ENCODE peak calls at places on chromosomes 12 and 14, in six cellular contexts. O is A549, P is GM12878, R is endothelial cell of umbilical vein, C is K562, A is HepG2. V is an unnamed sample.

GRCh38 chr14:70448633-70449032 is 3.3 kb upstream of the ADAM21 start:
- DNase-seq in O (no peak), A (peak), C (no peak), R (peak), P (no peak), V (peak)

GRCh38 chr14:99966912-99967311 is 98.3 kb upstream of the EVL start:
- DNase-seq in C (no peak), A (no peak), P (no peak), O (no peak), R (no peak), V (no peak)

GRCh38 chr12:17992002-17992656 is 97.9 kb downstream of the RERGL start:
- DNase-seq in R (peak), A (peak), C (peak), O (peak), P (peak), V (peak)

GRCh38 chr12:43060738-43061137 is 471.2 kb upstream of the PRICKLE1 start:
- DNase-seq in R (peak), A (no peak), C (no peak), O (no peak), P (no peak), V (no peak)

GRCh38 chr14:94036328-94037167 is 10.4 kb downstream of the OTUB2 start:
- DNase-seq in O (peak), A (peak), C (peak), R (peak), P (no peak), V (peak)

GRCh38 chr12:116559330-116560080 is at the start of gene MAP1LC3B2:
- DNase-seq in C (peak), A (peak), P (peak), O (no peak), R (no peak), V (peak)

GRCh38 chr12:15209782-15210181 is 11.4 kb downstream of the RERG start:
- DNase-seq in R (no peak), P (no peak), O (no peak), C (no peak), A (no peak), V (no peak)

GRCh38 chr12:6914246-6914947 is at the start of gene ENO2:
- DNase-seq in O (peak), P (no peak), C (peak), A (peak), R (peak), V (peak)

GRCh38 chr14:46596236-46596635 is 55.3 kb downstream of the RPL10L start:
- DNase-seq in A (no peak), O (no peak), R (peak), P (no peak), C (no peak), V (no peak)

GRCh38 chr12:17304503-17305347 is 698.8 kb upstream of the LMO3 start:
- DNase-seq in A (no peak), O (peak), P (no peak), C (no peak), R (no peak), V (peak)

GRCh38 chr12:124650912-124651311 is 83.5 kb upstream of the NCOR2 start:
- DNase-seq in R (no peak), O (no peak), P (no peak), A (no peak), C (no peak), V (no peak)

GRCh38 chr12:51971679-51972423 is 20.4 kb downstream of the ACVR1B start:
- DNase-seq in R (peak), C (no peak), O (no peak), A (no peak), P (no peak), V (peak)

GRCh38 chr14:74685054-74685453 is 27.8 kb downstream of the AREL1 start:
- DNase-seq in P (no peak), A (no peak), C (no peak), R (no peak), O (no peak), V (peak)

GRCh38 chr14:55026441-55026792 is 482 bp downstream of the WDHD1 start:
- DNase-seq in A (no peak), C (no peak), P (no peak), O (no peak), R (no peak), V (no peak)

GRCh38 chr12:53798575-53798974 is 46.8 kb upstream of the CISTR start:
- DNase-seq in P (no peak), O (peak), R (no peak), C (no peak), A (peak), V (peak)
- TF ChIP-seq MYC in P (no peak), O (no peak), R (no peak), C (no peak), A (no peak), V (no peak)

GRCh38 chr12:94205738-94206310 is 57.4 kb downstream of the PLXNC1 start:
- DNase-seq in O (no peak), P (no peak), R (no peak), A (no peak), C (no peak), V (no peak)

GRCh38 chr12:94203181-94203546 is 54.8 kb downstream of the PLXNC1 start:
- DNase-seq in R (no peak), C (no peak), O (no peak), A (no peak), P (no peak), V (no peak)

GRCh38 chr12:94206886-94207285 is 58.5 kb downstream of the PLXNC1 start:
- DNase-seq in O (no peak), A (no peak), C (no peak), R (no peak), P (no peak), V (no peak)

GRCh38 chr12:94203796-94204195 is 55.4 kb downstream of the PLXNC1 start:
- DNase-seq in C (no peak), P (no peak), O (no peak), R (no peak), A (no peak), V (no peak)

DNA sequence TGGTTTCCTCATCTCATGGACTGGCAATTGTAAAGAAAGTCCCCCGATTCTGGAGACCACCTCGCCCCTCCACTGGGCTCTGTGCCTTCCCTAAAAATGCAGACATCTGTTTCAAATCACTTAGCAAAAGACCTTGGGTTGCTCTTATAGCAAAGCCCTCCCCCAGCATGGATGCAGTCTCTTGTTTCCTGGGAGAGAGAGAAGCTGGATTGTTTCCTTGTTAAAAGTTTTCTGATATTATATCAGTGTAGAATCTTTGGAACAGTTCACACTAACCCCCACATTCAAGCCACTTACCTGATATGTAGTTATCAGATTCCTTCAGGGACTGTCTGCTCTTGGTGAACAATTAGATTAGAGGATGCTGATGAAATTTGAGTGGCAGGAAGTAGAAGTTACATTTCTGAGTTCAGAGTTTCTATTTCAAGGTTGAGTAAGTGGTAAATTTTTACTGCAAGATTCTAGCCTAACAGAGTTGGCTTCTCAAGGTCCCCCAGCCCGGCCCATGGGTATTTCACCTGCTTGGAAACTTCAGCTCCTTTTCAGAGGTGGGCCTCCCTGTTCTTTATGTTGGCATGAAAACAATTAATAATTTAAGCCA is 56.4 kb downstream of the PLXNC1 start:
- DNase-seq in C (no peak), O (no peak), P (peak), A (no peak), R (no peak), V (no peak)
- TF ChIP-seq MYC in C (no peak), O (no peak), P (no peak), A (no peak), R (no peak), V (no peak)

GRCh38 chr12:68665016-68665569 is 21.7 kb upstream of the NUP107 start:
- DNase-seq in O (no peak), C (no peak), P (no peak), A (no peak), R (no peak), V (peak)
- TF ChIP-seq MYC in O (no peak), C (no peak), P (no peak), A (no peak), R (no peak), V (no peak)

DNA sequence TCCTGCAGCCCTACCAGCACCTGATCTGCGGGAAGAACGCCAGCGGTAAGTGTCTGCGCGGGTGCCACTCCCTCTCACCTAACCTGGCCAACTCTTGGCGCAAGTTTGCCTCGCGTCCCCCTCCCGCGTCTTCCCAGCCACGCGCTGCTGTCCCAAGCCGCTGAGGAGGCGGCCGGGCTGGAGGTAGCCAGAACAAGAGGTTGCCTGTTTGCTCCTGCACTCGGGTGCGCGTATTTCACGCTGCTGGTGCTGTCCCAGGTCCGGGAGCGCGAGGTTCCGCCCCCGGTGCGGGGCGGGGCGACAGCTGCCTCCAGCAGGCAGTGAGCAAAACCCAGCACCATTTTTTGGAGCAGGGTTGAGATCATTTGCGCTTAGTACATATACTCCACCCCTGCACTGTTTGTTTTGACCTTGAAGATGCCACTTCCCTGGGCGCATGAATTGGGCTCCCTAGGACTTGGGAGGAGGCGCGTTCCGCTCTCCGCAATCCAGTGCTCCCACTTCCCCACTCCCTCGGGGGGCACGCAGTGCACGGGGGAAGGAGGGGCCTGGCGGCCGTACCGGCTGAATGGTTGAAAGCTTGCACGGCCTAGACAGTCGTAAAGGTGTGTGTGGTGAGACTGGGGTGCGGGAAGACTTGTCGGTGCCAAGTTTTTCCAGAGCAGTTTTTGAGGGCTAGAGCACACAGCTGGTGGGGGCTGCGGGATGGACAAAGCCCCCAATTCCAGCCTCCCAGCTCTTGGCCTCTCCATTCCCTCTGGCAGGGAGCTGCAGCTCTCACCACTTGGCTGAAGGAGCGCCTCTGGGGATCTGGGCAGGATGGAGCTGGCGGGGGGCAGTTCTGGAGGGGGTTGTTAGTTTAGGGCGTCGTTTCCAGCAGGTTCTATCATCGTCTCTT is 226.9 kb upstream of the CRY1 start:
- DNase-seq in R (peak), P (no peak), O (peak), A (peak), C (no peak), V (peak)
- TF ChIP-seq MYC in R (no peak), P (no peak), O (no peak), A (no peak), C (no peak), V (no peak)

DNA sequence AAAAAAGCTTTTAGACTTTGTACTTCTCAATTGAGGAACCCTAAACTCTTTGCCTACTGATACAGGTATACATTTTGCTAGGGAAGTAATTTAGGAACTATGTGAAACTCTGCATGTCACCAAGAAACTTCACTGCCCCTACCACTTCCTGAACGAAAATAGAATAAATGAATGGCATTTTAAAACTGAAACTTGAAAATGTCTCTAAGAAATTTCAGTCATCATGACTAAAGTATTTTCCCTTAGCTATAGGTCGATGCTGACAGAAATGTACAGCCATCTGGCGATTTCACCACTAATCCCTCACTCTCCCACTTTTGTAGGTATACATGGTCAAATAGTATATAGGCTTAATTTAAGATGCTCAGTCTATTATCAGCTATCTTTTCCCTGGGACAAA is 194.9 kb upstream of the SYT10 start:
- DNase-seq in C (no peak), A (no peak), O (no peak), R (no peak), P (no peak), V (no peak)
- TF ChIP-seq MYC in C (no peak), A (no peak), O (no peak), R (no peak), P (no peak), V (no peak)

GRCh38 chr14:26401170-26401968 is 196.5 kb downstream of the NOVA1 start:
- DNase-seq in P (no peak), R (no peak), O (no peak), A (no peak), C (no peak), V (no peak)
- TF ChIP-seq MYC in P (no peak), R (no peak), O (no peak), A (no peak), C (no peak), V (no peak)

GRCh38 chr12:88127855-88128254 is 14.0 kb downstream of the CEP290 start:
- DNase-seq in R (no peak), C (no peak), P (no peak), O (no peak), A (peak), V (no peak)

GRCh38 chr12:88132387-88132786 is 9.5 kb downstream of the CEP290 start:
- DNase-seq in A (no peak), R (no peak), P (no peak), O (no peak), C (no peak), V (no peak)

GRCh38 chr12:88122666-88123065 is 19.2 kb downstream of the CEP290 start:
- DNase-seq in O (no peak), P (no peak), C (no peak), A (no peak), R (no peak), V (no peak)

DNA sequence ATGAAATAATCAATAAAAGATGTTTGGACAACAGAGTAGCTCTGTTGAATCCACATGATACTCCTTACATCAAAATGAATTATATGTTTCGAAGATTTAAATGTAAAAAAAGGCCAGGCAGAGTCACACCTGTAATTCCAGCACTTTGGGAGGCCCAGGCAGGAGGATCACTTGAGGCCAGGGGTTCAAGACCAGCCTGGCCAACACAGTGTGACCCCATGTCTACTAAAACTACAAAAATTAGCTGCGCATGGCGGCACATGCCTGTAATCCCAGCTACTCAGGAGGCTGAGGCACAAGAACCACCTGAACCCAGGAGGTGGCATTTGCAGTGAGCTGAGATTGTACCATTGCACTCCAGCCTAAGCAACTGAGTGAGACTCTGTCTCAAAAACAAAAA is 14.8 kb downstream of the CEP290 start:
- DNase-seq in O (no peak), P (no peak), C (no peak), R (no peak), A (no peak), V (no peak)
- TF ChIP-seq MYC in O (no peak), P (no peak), C (no peak), R (no peak), A (no peak), V (no peak)

DNA sequence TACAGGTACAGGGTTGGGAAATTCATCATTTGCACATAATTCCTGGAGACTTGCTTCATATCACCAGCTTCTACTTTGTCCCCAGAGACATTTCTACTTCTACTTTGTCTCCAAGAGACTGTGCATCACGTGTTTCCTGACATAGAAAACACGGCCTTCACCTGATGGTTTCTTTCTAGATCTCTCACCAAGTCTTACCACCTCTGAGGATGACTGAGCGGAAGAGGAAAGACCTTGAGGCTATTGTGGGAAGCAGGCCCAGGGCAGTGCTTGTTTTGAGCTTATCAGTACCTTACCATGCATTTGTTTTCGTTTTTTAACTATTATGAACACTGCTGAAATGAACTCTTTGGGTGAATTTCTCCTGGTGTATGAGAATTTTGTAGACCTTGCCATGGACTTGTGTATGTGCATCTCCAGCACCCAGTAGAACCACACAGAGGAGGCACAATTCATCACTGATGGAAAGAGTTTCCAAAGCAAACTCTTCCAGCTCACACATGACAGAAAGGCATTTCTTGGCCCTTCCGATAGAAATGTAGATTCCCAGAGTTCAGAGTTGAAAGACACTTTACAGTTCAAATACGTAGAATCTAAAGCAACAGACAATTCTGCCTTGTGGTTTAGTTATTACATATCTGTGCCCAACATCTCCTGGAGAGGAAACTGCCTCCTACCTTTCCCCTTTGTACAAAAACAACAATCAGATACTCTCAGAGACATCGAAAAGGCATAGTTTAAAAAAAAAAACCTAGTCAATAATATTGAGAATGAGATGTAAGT is 434.7 kb downstream of the FUT8 start:
- DNase-seq in A (no peak), O (no peak), P (peak), R (no peak), C (no peak), V (no peak)
- TF ChIP-seq MYC in A (no peak), O (no peak), P (no peak), R (no peak), C (no peak), V (no peak)

V was measured in NB4.